ENCODE peak calls at places on chromosomes 4 and X, in nine cellular contexts. C is left colon; S is cardiac fibroblast; Y is astrocyte of the cerebellum; M is GM23338; G is ACHN; J is endothelial cell; V is naive thymus-derived CD8-positive, alpha-beta T cell; A is SW 1271. W is an unnamed sample.

GRCh38 chr4:74623041-74623440 is 171.3 kb downstream of the BTC start:
- DNase-seq in C (no peak), S (peak; percentile 64), Y (peak; percentile 19), M (peak; percentile 69), G (peak; percentile 72), J (peak; percentile 18), V (peak; percentile 4), A (no peak), W (no peak)

GRCh38 chr4:184384056-184384809 is 90.1 kb downstream of the IRF2 start:
- DNase-seq in C (no peak), S (peak; percentile 97), Y (peak; percentile 89), M (peak; percentile 26), G (peak; percentile 64), J (no peak), V (no peak), A (peak; percentile 12), W (peak; percentile 6)

GRCh38 chr4:53601251-53601764 is 10.0 kb upstream of the LNX1 start:
- DNase-seq in C (no peak), S (peak; percentile 21), Y (no peak), M (peak; percentile 83), G (peak; percentile 7), J (peak; percentile 24), V (no peak), A (no peak), W (no peak)

GRCh38 chrX:274904-275475 is 6.2 kb upstream of the PLCXD1 start:
- DNase-seq in C (peak; percentile 73), S (peak; percentile 8), Y (no peak), M (peak; percentile 86), G (no peak), J (peak; percentile 23), V (no peak), A (no peak), W (no peak)

GRCh38 chrX:136353519-136354095 is 52.8 kb downstream of the ADGRG4 start:
- DNase-seq in C (no peak), S (no peak), Y (no peak), M (no peak), G (no peak), J (no peak), V (no peak), A (no peak), W (no peak)

GRCh38 chr4:8217246-8217511 is 18.1 kb downstream of the SH3TC1 start:
- DNase-seq in C (no peak), S (no peak), Y (no peak), M (no peak), G (no peak), J (no peak), V (no peak), A (no peak), W (no peak)

GRCh38 chrX:2819345-2820130 is 9.2 kb upstream of the GYG2 start:
- DNase-seq in C (no peak), S (peak; percentile 42), Y (no peak), M (no peak), G (peak; percentile 11), J (no peak), V (no peak), A (no peak), W (no peak)

GRCh38 chr4:113718252-113718651 is 43.3 kb downstream of the CAMK2D start:
- DNase-seq in C (no peak), S (no peak), Y (no peak), M (no peak), G (no peak), J (no peak), V (no peak), A (no peak), W (no peak)

GRCh38 chrX:132023896-132024386 is 839 bp downstream of the STK26 start:
- DNase-seq in C (peak; percentile 30), S (peak; percentile 0), Y (no peak), M (peak; percentile 60), G (peak; percentile 28), J (no peak), V (peak; percentile 42), A (no peak), W (no peak)

W was measured in HuH-7.5.